ENCODE peak calls at places on chromosomes 6 and 20, in four cellular contexts. P is epithelial cell of proximal tubule, F is bronchial epithelial cell, Z is fibroblast of lung. O is an unnamed sample.

GRCh38 chr20:53884859-53885654 is 185.3 kb downstream of the BCAS1 start:
- DNase-seq in P (no peak), F (peak; percentile 31), Z (no peak), O (no peak)

GRCh38 chr6:161254754-161255253 is 19.1 kb downstream of the AGPAT4 start:
- DNase-seq in P (no peak), F (no peak), Z (peak; percentile 68), O (no peak)

GRCh38 chr6:149128489-149129145 is 188.9 kb upstream of the TAB2 start:
- DNase-seq in P (no peak), F (no peak), Z (peak; percentile 51), O (no peak)

GRCh38 chr6:154933181-154933827 is 61.8 kb upstream of the TIAM2 start:
- DNase-seq in P (no peak), F (no peak), Z (no peak), O (no peak)

GRCh38 chr20:7586481-7586880 is 353.8 kb downstream of the HAO1 start:
- DNase-seq in P (no peak), F (no peak), Z (no peak), O (no peak)

GRCh38 chr6:108560463-108561308 is at the start of gene FOXO3:
- DNase-seq in P (no peak), F (peak; percentile 74), Z (peak; percentile 87), O (peak; percentile 65)

GRCh38 chr20:57361517-57361916 is 10.5 kb downstream of the RAE1 start:
- DNase-seq in P (peak; percentile 32), F (peak; percentile 89), Z (peak; percentile 81), O (no peak)

GRCh38 chr6:54775586-54775985 is 71.0 kb upstream of the FAM83B start:
- DNase-seq in P (no peak), F (no peak), Z (no peak), O (no peak)

GRCh38 chr20:38680492-38681118 is 43.7 kb upstream of the SLC32A1 start:
- DNase-seq in P (no peak), F (peak; percentile 25), Z (peak; percentile 33), O (no peak)

GRCh38 chr6:16762547-16763477 is 1.6 kb upstream of the ATXN1 start:
- DNase-seq in P (no peak), F (peak; percentile 97), Z (peak; percentile 92), O (no peak)

GRCh38 chr6:28474441-28475219 is 31.3 kb upstream of the ZSCAN23 start:
- DNase-seq in P (peak; percentile 69), F (peak; percentile 82), Z (peak; percentile 94), O (peak; percentile 37)

GRCh38 chr6:79215233-79215824 is 19.2 kb downstream of the HMGN3 start:
- DNase-seq in P (no peak), F (no peak), Z (peak; percentile 38), O (no peak)

GRCh38 chr6:33976425-33977360 is 169.2 kb downstream of the GRM4 start:
- DNase-seq in P (no peak), F (no peak), Z (no peak), O (no peak)

GRCh38 chr20:13231031-13231752 is 10.1 kb downstream of the ISM1 start:
- DNase-seq in P (peak; percentile 52), F (peak; percentile 84), Z (no peak), O (peak; percentile 85)

GRCh38 chr6:4208158-4208557 is 72.8 kb upstream of the ECI2 start:
- DNase-seq in P (no peak), F (no peak), Z (no peak), O (no peak)

GRCh38 chr6:48426636-48427035 is 315.6 kb upstream of the PTCHD4 start:
- DNase-seq in P (peak; percentile 75), F (peak; percentile 81), Z (peak; percentile 95), O (peak; percentile 71)

GRCh38 chr6:111986651-111987050 is 67.3 kb upstream of the CCN6 start:
- DNase-seq in P (no peak), F (no peak), Z (no peak), O (no peak)

GRCh38 chr6:157769776-157770430 is 53.1 kb upstream of the SNX9 start:
- DNase-seq in P (peak; percentile 41), F (peak; percentile 76), Z (no peak), O (no peak)

GRCh38 chr6:168699631-168700315 is 258.8 kb downstream of the SMOC2 start:
- DNase-seq in P (no peak), F (no peak), Z (no peak), O (no peak)

GRCh38 chr6:127484207-127484858 is 25.1 kb upstream of the KIAA0408 start:
- DNase-seq in P (peak; percentile 56), F (peak; percentile 83), Z (peak; percentile 60), O (peak; percentile 35)
- H3K4me3 ChIP-seq in P (peak overlapping the region; percentile 36), F (no peak overlapping the region), Z (peak overlapping the region; percentile 8), O (no peak overlapping the region)

DNA sequence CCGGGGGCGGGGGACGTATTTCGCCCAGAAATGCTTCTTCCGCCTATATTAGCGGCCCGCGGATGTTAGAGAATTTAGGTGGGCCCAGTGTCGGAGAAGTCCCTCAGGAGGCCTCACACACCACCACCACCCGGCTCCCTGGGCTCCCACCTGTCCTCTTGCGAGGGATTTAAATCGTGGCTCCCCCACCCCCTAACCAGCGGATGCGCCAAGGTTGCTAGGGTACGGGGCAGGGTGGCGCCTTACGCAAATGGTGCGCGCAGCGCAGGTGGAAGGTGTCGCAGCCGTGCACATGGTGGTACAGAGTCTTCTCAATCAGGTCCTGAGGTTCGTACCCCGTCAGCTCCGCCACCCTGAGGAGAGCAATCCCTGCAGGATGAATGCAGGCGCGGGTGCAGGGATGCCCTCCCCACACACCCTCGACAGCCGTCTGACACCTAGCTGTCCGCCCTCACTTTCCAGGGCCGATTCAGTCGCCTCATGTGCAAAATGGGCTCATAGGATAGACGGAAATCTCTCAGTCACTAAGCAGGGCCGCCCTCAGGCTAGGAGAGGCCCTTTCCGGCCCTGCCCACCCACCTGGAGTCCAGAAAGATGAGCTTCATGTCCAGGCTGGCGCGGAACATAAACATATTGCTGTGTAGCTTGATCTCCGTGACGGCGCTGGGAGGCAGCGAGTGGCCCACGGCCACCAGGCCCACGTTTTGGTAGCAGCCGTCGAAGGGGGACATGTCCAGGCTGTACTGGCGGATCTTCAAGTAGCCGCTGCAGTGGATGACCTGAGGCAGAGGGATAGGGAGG is 16.6 kb downstream of the SIM1 start:
- DNase-seq in P (no peak), F (no peak), Z (no peak), O (no peak)
- H3K4me3 ChIP-seq in P (no peak overlapping the region), F (no peak overlapping the region), Z (no peak overlapping the region), O (no peak overlapping the region)

GRCh38 chr6:121105461-121105860 is 228.8 kb downstream of the TBC1D32 start:
- DNase-seq in P (no peak), F (no peak), Z (no peak), O (no peak)
- H3K4me3 ChIP-seq in P (no peak overlapping the region), F (no peak overlapping the region), Z (no peak overlapping the region), O (no peak overlapping the region)

GRCh38 chr20:2741463-2741862 is 48.9 kb downstream of the EBF4 start:
- DNase-seq in P (no peak), F (no peak), Z (no peak), O (no peak)

GRCh38 chr20:2745060-2745910 is 52.7 kb downstream of the EBF4 start:
- DNase-seq in P (no peak), F (no peak), Z (no peak), O (no peak)

GRCh38 chr20:2742431-2742830 is 49.9 kb downstream of the EBF4 start:
- DNase-seq in P (no peak), F (no peak), Z (no peak), O (no peak)

GRCh38 chr20:2741881-2742280 is 49.3 kb downstream of the EBF4 start:
- DNase-seq in P (no peak), F (no peak), Z (no peak), O (no peak)

DNA sequence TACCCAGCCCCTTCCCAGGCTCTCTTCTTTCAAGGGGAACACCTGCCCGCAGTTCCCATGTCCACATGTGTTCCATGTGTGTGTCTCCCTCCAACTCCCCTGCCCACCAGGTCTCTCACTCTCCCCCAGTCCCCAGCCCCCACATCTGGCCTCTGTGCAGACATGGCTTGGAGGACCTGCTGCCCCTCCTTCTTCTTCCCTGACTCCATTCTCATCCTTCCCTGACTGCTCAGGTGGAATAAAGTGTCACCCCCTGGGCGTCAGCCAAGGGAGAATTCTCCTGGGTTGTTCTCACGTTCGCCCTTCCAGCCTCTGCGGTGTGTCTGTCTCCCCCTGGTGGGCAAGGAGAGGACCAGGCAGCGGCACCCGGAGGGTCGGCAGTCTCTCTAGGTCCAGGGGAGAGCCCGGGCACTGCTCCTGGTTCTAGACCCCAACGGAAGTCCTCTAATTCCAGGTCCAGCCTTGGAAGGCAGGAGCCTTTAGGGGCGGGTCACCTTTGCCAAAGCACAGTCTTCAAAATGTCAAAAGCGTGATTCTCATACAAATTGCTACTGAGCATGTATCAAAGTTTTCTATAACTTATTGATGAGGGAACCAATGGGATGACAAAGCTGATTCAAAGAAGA is 50.5 kb downstream of the EBF4 start:
- DNase-seq in P (peak; percentile 9), F (peak; percentile 46), Z (peak; percentile 46), O (peak; percentile 19)
- H3K4me3 ChIP-seq in P (no peak overlapping the region), F (no peak overlapping the region), Z (no peak overlapping the region), O (no peak overlapping the region)